ENCODE peak calls at places on chromosomes 4 and X, in four cellular contexts. H, G, L and N are unnamed samples.

GRCh38 chr4:52160859-52161258 is 109.8 kb downstream of the SPATA18 start:
- DNase-seq in H (no peak), L (no peak), G (no peak), N (no peak)

GRCh38 chrX:40943093-40943641 is 142.1 kb upstream of the USP9X start:
- DNase-seq in G (no peak), L (no peak), H (no peak), N (no peak)

GRCh38 chr4:27861381-27861787 is 1000.7 kb downstream of the STIM2 start:
- DNase-seq in H (peak; percentile 19), L (no peak), G (peak; percentile 75), N (no peak)

GRCh38 chr4:15232725-15233597 is 194.9 kb upstream of the C1QTNF7 start:
- DNase-seq in G (no peak), H (no peak), L (no peak), N (no peak)

GRCh38 chrX:154117566-154117965 is 20.0 kb upstream of the MECP2 start:
- DNase-seq in L (no peak), G (no peak), H (no peak), N (no peak)

GRCh38 chr4:164623099-164623498 is 130.8 kb upstream of the SMIM31 start:
- DNase-seq in G (no peak), L (no peak), H (no peak), N (no peak)

GRCh38 chr4:117965608-117966007 is 68.7 kb upstream of the NDST3 start:
- DNase-seq in H (no peak), G (peak; percentile 41), L (no peak), N (no peak)

GRCh38 chrX:4550018-4550417 is 836.6 kb upstream of the PRKX start:
- DNase-seq in G (peak; percentile 37), L (no peak), H (no peak), N (no peak)

GRCh38 chr4:29581469-29581868 is 1138.7 kb upstream of the PCDH7 start:
- DNase-seq in G (no peak), H (peak; percentile 34), L (no peak), N (no peak)

DNA sequence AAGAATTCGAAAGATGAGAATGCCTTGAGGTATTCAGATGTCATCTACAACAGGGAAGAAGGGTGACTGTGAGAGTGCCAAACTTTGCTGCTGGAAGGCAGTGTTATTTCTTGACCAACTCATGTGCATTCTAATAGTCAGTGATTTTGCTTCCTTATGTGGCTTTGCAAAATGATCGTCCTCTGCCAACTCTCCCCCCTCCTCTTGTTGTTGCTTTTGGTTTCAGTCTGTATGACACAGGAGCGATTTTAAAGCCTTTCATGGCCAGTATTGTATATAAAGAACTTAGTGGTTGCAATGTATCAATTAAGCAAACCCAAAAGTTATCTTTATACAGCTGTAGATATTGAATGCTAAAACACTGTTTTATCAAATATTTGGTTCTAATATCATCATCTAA is 379.1 kb downstream of the IL1RAPL1 start:
- DNase-seq in G (no peak), H (no peak), L (no peak), N (no peak)
- H3K4me3 ChIP-seq in G (no peak overlapping the region), H (peak overlapping the region; percentile 23), L (no peak overlapping the region), N (no peak overlapping the region)

DNA sequence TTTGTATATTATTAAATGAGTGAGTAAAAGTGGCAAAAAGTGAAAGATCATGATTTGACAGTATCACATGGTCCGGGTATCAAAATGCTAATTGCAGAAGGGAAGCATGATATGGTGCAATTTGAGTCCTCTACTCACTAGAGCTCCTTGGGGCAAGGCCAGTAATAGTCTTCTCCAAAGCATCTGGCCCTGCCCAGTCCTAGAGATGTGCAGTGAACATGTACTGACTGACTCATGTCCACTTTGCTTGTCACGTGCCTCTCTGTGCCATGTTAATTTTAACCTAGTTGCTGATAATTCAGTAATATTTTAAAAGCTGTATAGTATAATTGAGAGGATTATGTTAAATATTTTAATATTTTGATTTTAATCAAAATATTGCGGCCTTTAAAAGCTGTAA is 54.6 kb upstream of the TENM3 start:
- DNase-seq in H (no peak), L (no peak), G (no peak), N (no peak)
- H3K9me3 ChIP-seq in H (no peaks in the 10 kb centered on the region), L (no peaks in the 10 kb centered on the region), G (no peaks in the 10 kb centered on the region), N (no peaks in the 10 kb centered on the region)

GRCh38 chrX:24858004-24858746 is 157.6 kb downstream of the ARX start:
- DNase-seq in G (no peak), L (no peak), H (no peak), N (no peak)

GRCh38 chrX:24860140-24860539 is 155.6 kb downstream of the ARX start:
- DNase-seq in H (no peak), G (no peak), L (no peak), N (no peak)

GRCh38 chrX:24859211-24859841 is 156.4 kb downstream of the ARX start:
- DNase-seq in L (no peak), G (no peak), H (no peak), N (no peak)

DNA sequence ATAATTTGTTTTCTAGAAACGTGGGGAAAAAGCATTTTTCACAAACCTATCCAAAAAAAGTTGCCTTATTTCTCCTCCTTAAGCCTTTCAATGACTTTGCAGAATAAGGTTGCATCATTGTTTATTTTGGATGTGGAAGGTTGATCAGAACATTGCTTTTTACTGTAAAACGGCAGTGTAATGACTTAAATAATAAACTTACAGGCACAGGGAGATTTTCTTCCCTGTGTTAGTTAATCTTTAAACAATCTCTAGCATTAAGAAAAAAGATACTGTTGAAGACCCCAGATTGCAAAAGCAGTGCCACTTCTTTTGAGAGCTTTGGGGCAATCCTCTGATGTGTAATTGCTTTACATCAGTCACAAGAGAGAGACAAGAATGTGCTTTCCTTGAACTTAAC is 153.4 kb downstream of the ARX start:
- DNase-seq in G (no peak), H (no peak), L (no peak), N (no peak)
- H3K27ac ChIP-seq in G (no peak overlapping the region), H (no peak overlapping the region), L (no peak overlapping the region), N (peak overlapping the region; percentile 58)

GRCh38 chrX:8043546-8043945 is 116.3 kb upstream of the PNPLA4 start:
- DNase-seq in H (no peak), L (no peak), G (no peak), N (no peak)

GRCh38 chrX:8042304-8042703 is 115.1 kb upstream of the PNPLA4 start:
- DNase-seq in H (no peak), G (no peak), L (no peak), N (no peak)

GRCh38 chrX:8044861-8045434 is 117.7 kb upstream of the PNPLA4 start:
- DNase-seq in H (peak; percentile 17), G (no peak), L (no peak), N (no peak)

GRCh38 chrX:8048466-8048865 is 121.3 kb upstream of the PNPLA4 start:
- DNase-seq in G (no peak), L (no peak), H (no peak), N (no peak)

GRCh38 chrX:8043121-8043520 is 115.9 kb upstream of the PNPLA4 start:
- DNase-seq in L (no peak), G (no peak), H (no peak), N (no peak)
- H3K4me3 ChIP-seq in L (no peak overlapping the region), G (no peak overlapping the region), H (no peak overlapping the region), N (no peak overlapping the region)